ENCODE peak calls at places on chromosomes 4 and X, in ten cellular contexts. V, U, H, D, Z, P, N, Y, T and G are unnamed samples.

GRCh38 chr4:11589676-11590075 is 161.0 kb upstream of the HS3ST1 start:
- DNase-seq in P (no peak), Z (no peak), H (no peak), U (no peak), N (peak; percentile 66), V (peak; percentile 67), D (no peak), Y (no peak), T (no peak), G (no peak)

GRCh38 chrX:140765043-140765784 is 55.7 kb downstream of the LINC00632 start:
- DNase-seq in P (no peak), D (no peak), T (no peak), V (no peak), Y (no peak), H (peak; percentile 35), N (peak; percentile 46), Z (no peak), U (peak; percentile 4), G (peak; percentile 8)

GRCh38 chrX:49184294-49185061 is 1.7 kb downstream of the PRICKLE3 start:
- DNase-seq in Y (no peak), H (peak; percentile 93), U (peak; percentile 98), D (peak; percentile 93), Z (no peak), V (peak; percentile 63), T (peak; percentile 24), N (peak; percentile 96), P (peak; percentile 76), G (peak; percentile 95)

GRCh38 chr4:8679032-8679431 is 86.5 kb downstream of the CPZ start:
- DNase-seq in H (no peak), D (peak; percentile 1), Z (no peak), Y (no peak), V (no peak), U (no peak), T (no peak), N (no peak), P (no peak), G (no peak)

GRCh38 chrX:12702509-12703091 is 88.6 kb upstream of the PRPS2 start:
- DNase-seq in T (no peak), V (no peak), Z (no peak), N (peak; percentile 48), P (no peak), H (no peak), D (no peak), U (peak; percentile 33), Y (no peak), G (peak; percentile 28)

GRCh38 chr4:105600256-105600655 is 47.8 kb downstream of the ARHGEF38 start:
- DNase-seq in Z (no peak), P (no peak), T (no peak), N (no peak), H (no peak), U (no peak), D (no peak), Y (no peak), V (no peak), G (no peak)

GRCh38 chrX:148536961-148537360 is 36.5 kb downstream of the AFF2 start:
- DNase-seq in P (no peak), T (no peak), U (no peak), N (no peak), D (no peak), Z (no peak), Y (no peak), V (no peak), H (no peak), G (no peak)

GRCh38 chr4:38287090-38287843 is 327.1 kb downstream of the PTTG2 start:
- DNase-seq in H (no peak), N (no peak), T (no peak), V (no peak), U (no peak), Y (no peak), P (no peak), D (no peak), Z (no peak), G (no peak)

GRCh38 chr4:144667500-144667899 is 21.5 kb downstream of the HHIP start:
- DNase-seq in V (peak; percentile 39), P (no peak), Y (no peak), N (no peak), T (no peak), H (no peak), U (no peak), D (no peak), Z (no peak), G (no peak)

GRCh38 chr4:110637408-110638131 is 14.7 kb upstream of the PITX2 start:
- DNase-seq in Z (no peak), P (no peak), D (no peak), V (no peak), Y (no peak), U (no peak), H (peak; percentile 68), T (no peak), N (no peak), G (peak; percentile 54)

GRCh38 chr4:4919926-4920325 is 60.5 kb downstream of the MSX1 start:
- DNase-seq in D (no peak), T (no peak), N (peak; percentile 1), Z (no peak), Y (no peak), H (no peak), P (no peak), U (no peak), V (no peak), G (no peak)

GRCh38 chr4:22474636-22475310 is 41.1 kb downstream of the ADGRA3 start:
- DNase-seq in V (peak; percentile 16), D (no peak), U (no peak), H (no peak), Z (no peak), P (peak; percentile 24), N (peak; percentile 46), Y (no peak), T (no peak), G (no peak)

GRCh38 chr4:102530986-102531385 is 29.8 kb downstream of the NFKB1 start:
- DNase-seq in H (no peak), Y (no peak), Z (no peak), U (no peak), P (no peak), V (no peak), D (no peak), N (no peak), T (no peak), G (no peak)
- TF ChIP-seq CTCF in H (no peak), Y (no peak), Z (no peak), U (no peak), P (no peak), V (no peak), D (no peak), N (no peak), T (no peak), G (no peak)

GRCh38 chr4:147108409-147108808 is 162.7 kb upstream of the TTC29 start:
- DNase-seq in Y (no peak), P (no peak), V (no peak), N (peak; percentile 5), H (no peak), U (no peak), D (no peak), Z (no peak), T (no peak), G (no peak)

GRCh38 chr4:147109800-147110199 is 164.1 kb upstream of the TTC29 start:
- DNase-seq in D (no peak), P (no peak), Y (no peak), V (no peak), N (no peak), T (no peak), Z (no peak), U (no peak), H (no peak), G (no peak)

GRCh38 chr4:147110473-147110872 is 164.8 kb upstream of the TTC29 start:
- DNase-seq in Z (no peak), Y (no peak), U (no peak), T (no peak), V (no peak), P (no peak), N (no peak), H (no peak), D (no peak), G (no peak)

DNA sequence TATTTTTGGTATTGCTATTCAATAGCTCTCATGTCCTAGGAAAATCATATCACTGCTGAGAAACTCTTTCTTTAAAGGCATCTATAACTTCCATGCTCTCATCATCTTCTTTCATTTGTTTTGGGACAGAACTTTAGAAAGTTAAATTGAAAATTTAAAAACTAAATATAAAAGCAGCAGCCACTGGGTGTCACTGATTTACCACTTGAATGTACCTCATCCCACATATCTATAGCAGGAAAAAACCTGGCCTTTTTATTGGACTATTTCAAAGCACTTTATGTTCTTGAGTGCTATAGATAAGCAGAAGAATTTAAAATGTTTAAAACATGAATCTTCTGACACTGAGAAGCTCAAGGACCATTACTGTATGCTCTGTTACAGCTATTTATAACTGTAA is 165.3 kb upstream of the TTC29 start:
- DNase-seq in D (no peak), P (peak; percentile 25), U (no peak), Z (no peak), Y (no peak), H (peak; percentile 29), T (no peak), V (no peak), N (peak; percentile 43), G (no peak)
- TF ChIP-seq CTCF in D (no peak), P (no peak), U (no peak), Z (no peak), Y (peak; percentile 29), H (peak; percentile 59), T (no peak), V (peak; percentile 9), N (peak; percentile 59), G (no peak)

DNA sequence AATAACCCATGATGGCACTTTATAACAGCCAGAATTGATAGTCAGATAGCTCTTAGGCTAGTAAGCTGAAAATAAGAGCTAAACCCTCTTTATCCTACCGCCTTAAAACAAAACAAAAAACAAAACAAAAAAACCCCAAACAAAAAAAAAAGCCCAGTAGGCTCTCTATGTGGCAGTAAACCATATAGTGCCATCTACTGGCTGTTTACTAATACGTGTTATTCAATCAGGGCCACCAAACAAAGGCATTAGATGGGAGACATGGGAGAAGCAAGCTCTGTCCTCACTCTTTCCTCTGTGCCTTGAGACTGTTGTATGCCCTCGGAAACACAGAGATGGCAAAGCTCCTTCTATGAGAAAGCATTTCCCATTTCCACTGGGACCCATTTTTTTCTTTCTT is 148.8 kb upstream of the MID1 start:
- DNase-seq in P (no peak), Y (no peak), N (peak; percentile 61), Z (no peak), U (no peak), D (no peak), H (peak; percentile 33), T (no peak), V (no peak), G (peak; percentile 9)
- TF ChIP-seq CTCF in P (peak; percentile 11), Y (peak; percentile 58), N (peak; percentile 70), Z (peak; percentile 17), U (peak; percentile 61), D (peak; percentile 42), H (peak; percentile 45), T (no peak), V (peak; percentile 52), G (peak; percentile 44)

DNA sequence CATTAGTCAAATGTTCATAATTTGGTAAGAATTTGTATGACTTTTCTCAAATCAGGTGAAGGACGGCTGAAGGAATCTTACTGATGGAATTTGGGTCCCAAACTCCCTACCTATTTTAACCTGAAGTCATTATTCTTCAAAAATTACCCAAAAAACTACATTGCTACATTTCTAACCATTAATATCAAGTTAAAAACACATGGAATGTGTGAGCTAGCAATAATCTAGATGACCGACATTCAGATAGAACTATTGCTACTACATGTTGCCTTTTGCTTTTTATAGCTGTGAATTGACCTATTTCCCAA is 25.3 kb upstream of the WWC2 start:
- DNase-seq in D (no peak), P (no peak), H (no peak), T (no peak), N (no peak), Z (no peak), Y (no peak), U (no peak), V (no peak), G (no peak)
- TF ChIP-seq CTCF in D (no peak), P (peak; percentile 55), H (no peak), T (peak; percentile 18), N (no peak), Z (no peak), Y (no peak), U (no peak), V (no peak), G (peak; percentile 42)